ENCODE peak calls at places on chromosomes 13 and 19, in nine cellular contexts. One of them, this sample, is unnamed.
A peak's percentile ranks its signal among the peaks of the same experiment; 100 is the strongest.

GRCh38 chr19:45097776-45098520 is 5.0 kb downstream of the PPP1R37 start:
- DNase-seq in sigmoid colon: peak; percentile 85
- DNase-seq in ascending aorta: no peak
- DNase-seq in MM.1S: no peak
- DNase-seq in tibial artery: no peak
- DNase-seq in tibial nerve: no peak
- DNase-seq in BE2C: peak; percentile 77
- DNase-seq in GM23338: no peak
- DNase-seq in spleen: no peak
- DNase-seq in this sample: no peak

GRCh38 chr13:20337894-20338551 is 105.9 kb upstream of the GJB6 start:
- DNase-seq in spleen: no peak
- DNase-seq in tibial artery: no peak
- DNase-seq in GM23338: no peak
- DNase-seq in ascending aorta: no peak
- DNase-seq in BE2C: no peak
- DNase-seq in MM.1S: no peak
- DNase-seq in sigmoid colon: no peak
- DNase-seq in tibial nerve: no peak
- DNase-seq in this sample: no peak

GRCh38 chr13:39306639-39307589 is 268.7 kb downstream of the NHLRC3 start:
- DNase-seq in sigmoid colon: no peak
- DNase-seq in tibial artery: no peak
- DNase-seq in tibial nerve: no peak
- DNase-seq in ascending aorta: no peak
- DNase-seq in spleen: no peak
- DNase-seq in GM23338: no peak
- DNase-seq in BE2C: no peak
- DNase-seq in MM.1S: no peak
- DNase-seq in this sample: no peak

GRCh38 chr13:79936368-79937136 is 404.4 kb downstream of the SPRY2 start:
- DNase-seq in sigmoid colon: no peak
- DNase-seq in BE2C: peak; percentile 51
- DNase-seq in MM.1S: no peak
- DNase-seq in ascending aorta: peak; percentile 16
- DNase-seq in GM23338: no peak
- DNase-seq in tibial nerve: peak; percentile 25
- DNase-seq in tibial artery: peak; percentile 72
- DNase-seq in spleen: no peak
- DNase-seq in this sample: no peak

GRCh38 chr13:27131906-27132305 is 39.7 kb downstream of the USP12 start:
- DNase-seq in GM23338: no peak
- DNase-seq in spleen: no peak
- DNase-seq in ascending aorta: no peak
- DNase-seq in sigmoid colon: no peak
- DNase-seq in tibial artery: no peak
- DNase-seq in MM.1S: no peak
- DNase-seq in tibial nerve: no peak
- DNase-seq in BE2C: no peak
- DNase-seq in this sample: no peak

GRCh38 chr13:33218426-33218825 is 67.1 kb downstream of the STARD13 start:
- DNase-seq in spleen: no peak
- DNase-seq in tibial nerve: no peak
- DNase-seq in BE2C: no peak
- DNase-seq in GM23338: no peak
- DNase-seq in sigmoid colon: no peak
- DNase-seq in MM.1S: no peak
- DNase-seq in tibial artery: no peak
- DNase-seq in ascending aorta: no peak
- DNase-seq in this sample: no peak

GRCh38 chr13:43085545-43085944 is 62.2 kb downstream of the DNAJC15 start:
- DNase-seq in sigmoid colon: no peak
- DNase-seq in tibial artery: no peak
- DNase-seq in GM23338: peak; percentile 43
- DNase-seq in ascending aorta: no peak
- DNase-seq in MM.1S: no peak
- DNase-seq in BE2C: no peak
- DNase-seq in tibial nerve: no peak
- DNase-seq in spleen: no peak
- DNase-seq in this sample: no peak

GRCh38 chr19:36115453-36116343 is at the start of gene TBCB:
- DNase-seq in BE2C: no peak
- DNase-seq in spleen: peak; percentile 96
- DNase-seq in GM23338: peak; percentile 84
- DNase-seq in MM.1S: peak; percentile 79
- DNase-seq in sigmoid colon: peak; percentile 92
- DNase-seq in tibial nerve: peak; percentile 74
- DNase-seq in ascending aorta: peak; percentile 19
- DNase-seq in tibial artery: no peak
- DNase-seq in this sample: peak; percentile 91

GRCh38 chr13:20391597-20392452 is 133.8 kb downstream of the CRYL1 start:
- DNase-seq in ascending aorta: no peak
- DNase-seq in tibial artery: no peak
- DNase-seq in MM.1S: no peak
- DNase-seq in spleen: no peak
- DNase-seq in BE2C: no peak
- DNase-seq in sigmoid colon: no peak
- DNase-seq in GM23338: peak; percentile 45
- DNase-seq in tibial nerve: no peak
- DNase-seq in this sample: no peak

GRCh38 chr19:32677657-32678056 is 2.0 kb downstream of the RGS9BP start:
- DNase-seq in spleen: peak; percentile 62
- DNase-seq in tibial nerve: no peak
- DNase-seq in GM23338: peak; percentile 54
- DNase-seq in MM.1S: no peak
- DNase-seq in tibial artery: no peak
- DNase-seq in BE2C: no peak
- DNase-seq in ascending aorta: no peak
- DNase-seq in sigmoid colon: no peak
- DNase-seq in this sample: no peak

GRCh38 chr13:63501702-63502101 is 2086.1 kb upstream of the PCDH20 start:
- DNase-seq in ascending aorta: no peak
- DNase-seq in tibial artery: no peak
- DNase-seq in tibial nerve: no peak
- DNase-seq in MM.1S: no peak
- DNase-seq in sigmoid colon: no peak
- DNase-seq in spleen: no peak
- DNase-seq in BE2C: no peak
- DNase-seq in GM23338: no peak
- DNase-seq in this sample: no peak

GRCh38 chr19:49820125-49820524 is 2.0 kb downstream of the MED25 start:
- DNase-seq in BE2C: no peak
- DNase-seq in GM23338: no peak
- DNase-seq in tibial artery: no peak
- DNase-seq in spleen: no peak
- DNase-seq in ascending aorta: no peak
- DNase-seq in MM.1S: no peak
- DNase-seq in sigmoid colon: no peak
- DNase-seq in tibial nerve: no peak
- DNase-seq in this sample: no peak

GRCh38 chr19:49823472-49823871 is 5.4 kb downstream of the MED25 start:
- DNase-seq in spleen: no peak
- DNase-seq in MM.1S: no peak
- DNase-seq in GM23338: no peak
- DNase-seq in ascending aorta: no peak
- DNase-seq in tibial artery: no peak
- DNase-seq in tibial nerve: no peak
- DNase-seq in sigmoid colon: no peak
- DNase-seq in BE2C: no peak
- DNase-seq in this sample: no peak

GRCh38 chr19:49829200-49829599 is 11.1 kb downstream of the MED25 start:
- DNase-seq in tibial nerve: no peak
- DNase-seq in ascending aorta: no peak
- DNase-seq in MM.1S: no peak
- DNase-seq in spleen: no peak
- DNase-seq in GM23338: no peak
- DNase-seq in tibial artery: no peak
- DNase-seq in BE2C: no peak
- DNase-seq in sigmoid colon: no peak
- DNase-seq in this sample: no peak

GRCh38 chr19:49827034-49827433 is 8.9 kb downstream of the MED25 start:
- DNase-seq in BE2C: no peak
- DNase-seq in tibial artery: no peak
- DNase-seq in MM.1S: no peak
- DNase-seq in tibial nerve: no peak
- DNase-seq in ascending aorta: no peak
- DNase-seq in spleen: no peak
- DNase-seq in sigmoid colon: no peak
- DNase-seq in GM23338: no peak
- DNase-seq in this sample: no peak

DNA sequence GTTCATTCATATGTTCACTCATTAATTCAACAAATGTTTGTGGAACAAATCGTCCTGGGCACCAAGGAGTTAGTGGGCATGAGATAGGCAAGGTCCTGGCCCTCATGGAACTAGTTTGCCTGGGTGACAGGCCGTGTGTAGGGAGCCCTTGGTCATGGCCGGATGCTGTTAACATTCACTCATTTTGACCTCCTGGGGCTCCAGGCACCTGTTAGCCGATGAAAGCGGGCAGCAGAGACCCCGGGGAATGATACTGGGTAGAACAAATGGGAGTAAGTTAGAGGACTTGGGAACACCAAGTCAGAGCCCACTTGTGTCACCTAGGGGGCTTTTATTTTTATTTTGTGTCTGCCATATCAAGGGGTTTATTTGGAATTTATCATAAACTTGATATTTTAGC is 6.6 kb downstream of the MED25 start:
- DNase-seq in sigmoid colon: no peak
- DNase-seq in BE2C: no peak
- DNase-seq in tibial artery: no peak
- DNase-seq in ascending aorta: no peak
- DNase-seq in spleen: no peak
- DNase-seq in tibial nerve: no peak
- DNase-seq in GM23338: no peak
- DNase-seq in MM.1S: no peak
- DNase-seq in this sample: no peak
- H3K4me1 ChIP-seq in sigmoid colon: peaks cover 9% of the 10 kb centered on the region
- H3K4me1 ChIP-seq in BE2C: no peaks in the 10 kb centered on the region
- H3K4me1 ChIP-seq in tibial artery: peaks cover 5% of the 10 kb centered on the region
- H3K4me1 ChIP-seq in ascending aorta: no peaks in the 10 kb centered on the region
- H3K4me1 ChIP-seq in spleen: peaks cover 7% of the 10 kb centered on the region
- H3K4me1 ChIP-seq in tibial nerve: no peaks in the 10 kb centered on the region
- H3K4me1 ChIP-seq in GM23338: no peaks in the 10 kb centered on the region
- H3K4me1 ChIP-seq in MM.1S: no peaks in the 10 kb centered on the region
- H3K4me1 ChIP-seq in this sample: peaks cover 4% of the 10 kb centered on the region

DNA sequence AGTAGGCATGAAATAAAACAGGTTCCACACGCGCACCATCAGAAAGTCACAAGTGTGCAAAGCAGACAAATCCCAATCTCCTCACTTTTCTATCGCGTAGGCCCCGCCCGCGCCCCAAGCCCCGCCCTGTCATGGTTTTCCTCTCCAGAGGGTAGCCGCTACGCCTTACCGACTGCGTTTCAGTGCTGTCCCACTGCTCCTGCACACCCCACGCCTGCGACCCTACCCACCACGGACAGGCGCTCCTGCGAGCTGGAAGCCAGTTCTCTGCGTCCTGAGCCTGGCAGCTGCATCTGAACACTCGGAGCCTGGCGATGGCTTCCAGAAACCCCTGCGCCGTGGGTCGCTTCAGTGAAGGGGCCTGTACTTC is 379 bp upstream of the ZNF470 start:
- DNase-seq in tibial artery: peak; percentile 78
- DNase-seq in MM.1S: no peak
- DNase-seq in GM23338: peak; percentile 46
- DNase-seq in BE2C: peak; percentile 68
- DNase-seq in tibial nerve: peak; percentile 33
- DNase-seq in ascending aorta: no peak
- DNase-seq in spleen: peak; percentile 84
- DNase-seq in sigmoid colon: peak; percentile 71
- DNase-seq in this sample: peak; percentile 66
- TF ChIP-seq CTCF in tibial artery: no peak
- TF ChIP-seq CTCF in MM.1S: no peak
- TF ChIP-seq CTCF in GM23338: no peak
- TF ChIP-seq CTCF in BE2C: no peak
- TF ChIP-seq CTCF in tibial nerve: no peak
- TF ChIP-seq CTCF in ascending aorta: no peak
- TF ChIP-seq CTCF in spleen: no peak
- TF ChIP-seq CTCF in sigmoid colon: no peak
- TF ChIP-seq CTCF in this sample: no peak

GRCh38 chr13:47678201-47678963 is 322.7 kb downstream of the SUCLA2 start:
- DNase-seq in sigmoid colon: no peak
- DNase-seq in tibial nerve: no peak
- DNase-seq in tibial artery: no peak
- DNase-seq in MM.1S: no peak
- DNase-seq in spleen: no peak
- DNase-seq in BE2C: no peak
- DNase-seq in ascending aorta: no peak
- DNase-seq in GM23338: no peak
- DNase-seq in this sample: no peak

GRCh38 chr13:47671762-47672161 is 329.3 kb downstream of the SUCLA2 start:
- DNase-seq in BE2C: no peak
- DNase-seq in tibial nerve: no peak
- DNase-seq in ascending aorta: no peak
- DNase-seq in GM23338: no peak
- DNase-seq in spleen: no peak
- DNase-seq in MM.1S: no peak
- DNase-seq in tibial artery: no peak
- DNase-seq in sigmoid colon: no peak
- DNase-seq in this sample: no peak

GRCh38 chr13:47675871-47676270 is 325.2 kb downstream of the SUCLA2 start:
- DNase-seq in GM23338: no peak
- DNase-seq in spleen: no peak
- DNase-seq in tibial artery: no peak
- DNase-seq in tibial nerve: no peak
- DNase-seq in ascending aorta: no peak
- DNase-seq in sigmoid colon: no peak
- DNase-seq in BE2C: no peak
- DNase-seq in MM.1S: no peak
- DNase-seq in this sample: no peak

GRCh38 chr13:47672982-47673670 is 327.9 kb downstream of the SUCLA2 start:
- DNase-seq in tibial nerve: no peak
- DNase-seq in GM23338: no peak
- DNase-seq in sigmoid colon: no peak
- DNase-seq in tibial artery: no peak
- DNase-seq in MM.1S: no peak
- DNase-seq in ascending aorta: no peak
- DNase-seq in BE2C: no peak
- DNase-seq in spleen: no peak
- DNase-seq in this sample: no peak

GRCh38 chr13:47672245-47672975 is 328.7 kb downstream of the SUCLA2 start:
- DNase-seq in ascending aorta: no peak
- DNase-seq in GM23338: no peak
- DNase-seq in sigmoid colon: no peak
- DNase-seq in MM.1S: no peak
- DNase-seq in tibial artery: no peak
- DNase-seq in BE2C: no peak
- DNase-seq in tibial nerve: no peak
- DNase-seq in spleen: no peak
- DNase-seq in this sample: no peak
- H3K4me1 ChIP-seq in ascending aorta: no peaks in the 10 kb centered on the region
- H3K4me1 ChIP-seq in GM23338: peaks cover 5% of the 10 kb centered on the region
- H3K4me1 ChIP-seq in sigmoid colon: peaks cover 4% of the 10 kb centered on the region
- H3K4me1 ChIP-seq in MM.1S: no peaks in the 10 kb centered on the region
- H3K4me1 ChIP-seq in tibial artery: peaks cover 24% of the 10 kb centered on the region
- H3K4me1 ChIP-seq in BE2C: no peaks in the 10 kb centered on the region
- H3K4me1 ChIP-seq in tibial nerve: no peaks in the 10 kb centered on the region
- H3K4me1 ChIP-seq in spleen: no peaks in the 10 kb centered on the region
- H3K4me1 ChIP-seq in this sample: peaks cover 13% of the 10 kb centered on the region

DNA sequence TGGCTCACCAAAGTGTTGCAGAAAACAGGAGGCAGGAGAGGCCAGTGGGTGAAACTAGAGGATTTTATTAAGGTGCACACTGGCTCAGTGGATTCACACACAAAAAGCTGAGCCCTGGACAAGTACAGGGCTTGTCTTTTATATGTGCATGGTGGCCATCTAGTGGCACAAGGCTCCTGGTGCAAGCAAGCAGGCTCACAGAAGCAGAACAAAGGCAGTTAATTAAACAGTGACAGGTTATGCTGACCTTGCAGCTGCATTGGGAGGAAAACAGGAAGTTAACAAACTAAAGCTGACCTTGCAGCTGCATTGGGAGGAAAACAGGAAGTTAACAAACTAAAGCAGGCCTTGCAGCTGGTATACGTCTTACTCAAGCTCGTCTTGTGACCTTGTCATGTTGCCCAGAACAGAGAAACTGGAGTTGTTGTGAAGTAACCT is 65.3 kb upstream of the ZNF681 start:
- DNase-seq in tibial artery: no peak
- DNase-seq in MM.1S: peak; percentile 89
- DNase-seq in ascending aorta: no peak
- DNase-seq in GM23338: peak; percentile 79
- DNase-seq in tibial nerve: no peak
- DNase-seq in BE2C: peak; percentile 17
- DNase-seq in sigmoid colon: no peak
- DNase-seq in spleen: no peak
- DNase-seq in this sample: no peak
- TF ChIP-seq CTCF in tibial artery: no peak
- TF ChIP-seq CTCF in MM.1S: peak; percentile 65
- TF ChIP-seq CTCF in ascending aorta: no peak
- TF ChIP-seq CTCF in GM23338: peak; percentile 64
- TF ChIP-seq CTCF in tibial nerve: no peak
- TF ChIP-seq CTCF in BE2C: peak; percentile 47
- TF ChIP-seq CTCF in sigmoid colon: no peak
- TF ChIP-seq CTCF in spleen: no peak
- TF ChIP-seq CTCF in this sample: no peak

This sample was measured in suprapubic skin.